ENCODE peak calls at places on chromosomes 13 and 19, in five cellular contexts. Y, C, W, T and X are unnamed samples.

GRCh38 chr19:7926727-7927604 is 1.0 kb upstream of the CTXN1 start:
- DNase-seq in C (no peak), T (no peak), Y (no peak), W (no peak), X (no peak)

GRCh38 chr13:27960362-27961226 is 8.5 kb downstream of the CDX2 start:
- DNase-seq in T (no peak), C (peak; percentile 35), Y (no peak), W (no peak), X (peak; percentile 23)

GRCh38 chr19:46299004-46299509 is 2.2 kb downstream of the HIF3A start:
- DNase-seq in W (peak; percentile 8), C (peak; percentile 98), T (no peak), Y (no peak), X (peak; percentile 73)

GRCh38 chr19:50896591-50897190 is 14.5 kb downstream of the KLK4 start:
- DNase-seq in W (no peak), C (no peak), T (no peak), Y (no peak), X (peak; percentile 84)

GRCh38 chr13:48818495-48818961 is 157.2 kb upstream of the FNDC3A start:
- DNase-seq in W (peak; percentile 96), T (no peak), C (no peak), Y (no peak), X (peak; percentile 91)

GRCh38 chr13:70723732-70724131 is 615.5 kb upstream of the KLHL1 start:
- DNase-seq in C (no peak), T (no peak), W (no peak), Y (no peak), X (no peak)

GRCh38 chr13:107251321-107251720 is 683.4 kb upstream of the ARGLU1 start:
- DNase-seq in T (no peak), Y (no peak), C (no peak), W (no peak), X (peak; percentile 2)

GRCh38 chr19:47226426-47227346 is 4.3 kb downstream of the BBC3 start:
- DNase-seq in C (peak; percentile 89), T (no peak), W (no peak), Y (no peak), X (peak; percentile 91)

GRCh38 chr19:45981350-45981749 is 7.7 kb upstream of the NOVA2 start:
- DNase-seq in C (no peak), T (no peak), W (no peak), Y (no peak), X (peak; percentile 43)

GRCh38 chr13:113544896-113545295 is 39.7 kb upstream of the TFDP1 start:
- DNase-seq in Y (no peak), T (no peak), W (no peak), C (no peak), X (no peak)

GRCh38 chr13:79423801-79424642 is 18.0 kb upstream of the RBM26 start:
- DNase-seq in Y (no peak), C (no peak), W (no peak), T (no peak), X (peak; percentile 34)

GRCh38 chr19:51439021-51439465 is 19.2 kb downstream of the SIGLEC8 start:
- DNase-seq in W (no peak), T (no peak), C (no peak), Y (no peak), X (peak; percentile 15)

GRCh38 chr13:76792680-76793334 is 93.4 kb downstream of the KCTD12 start:
- DNase-seq in T (no peak), W (no peak), C (no peak), Y (no peak), X (peak; percentile 55)

GRCh38 chr19:38145627-38146026 is 78.4 kb downstream of the DPF1 start:
- DNase-seq in W (no peak), T (no peak), C (no peak), Y (no peak), X (no peak)

GRCh38 chr13:73945871-73946270 is 188.3 kb downstream of the KLF12 start:
- DNase-seq in Y (no peak), C (peak; percentile 53), T (no peak), W (no peak), X (peak; percentile 12)

GRCh38 chr19:29247912-29248311 is 35.0 kb upstream of the UQCRFS1 start:
- DNase-seq in C (no peak), T (no peak), Y (no peak), W (no peak), X (no peak)

GRCh38 chr19:34366670-34367423 is 1.9 kb downstream of the GPI start:
- DNase-seq in Y (peak; percentile 11), T (no peak), C (no peak), W (peak; percentile 41), X (peak; percentile 60)

GRCh38 chr19:5206751-5207075 is 133.9 kb downstream of the PTPRS start:
- DNase-seq in W (no peak), C (no peak), T (no peak), Y (no peak), X (no peak)

GRCh38 chr19:872266-872951 is 12.9 kb downstream of the CFD start:
- DNase-seq in T (peak; percentile 81), Y (no peak), W (peak; percentile 52), C (peak; percentile 75), X (peak; percentile 44)

GRCh38 chr19:56840452-56841193 is at the start of the genes PEG3 and ZIM2:
- DNase-seq in C (peak; percentile 74), W (no peak), T (no peak), Y (no peak), X (peak; percentile 43)

GRCh38 chr19:44003461-44004134 is 841 bp downstream of the ZNF230 start:
- DNase-seq in C (no peak), T (no peak), W (no peak), Y (no peak), X (peak; percentile 11)

GRCh38 chr19:54307389-54307788 is 5.6 kb downstream of the LILRA5 start:
- DNase-seq in T (no peak), W (no peak), C (no peak), Y (no peak), X (no peak)

GRCh38 chr19:45068041-45068440 is 8.2 kb downstream of the ZNF296 start:
- DNase-seq in Y (no peak), T (no peak), C (no peak), W (no peak), X (no peak)

GRCh38 chr19:33486936-33487793 is 34.4 kb downstream of the PEPD start:
- DNase-seq in C (no peak), Y (no peak), T (no peak), W (no peak), X (no peak)

GRCh38 chr13:29991343-29991742 is 140.9 kb upstream of the UBL3 start:
- DNase-seq in Y (no peak), T (no peak), W (peak; percentile 91), C (no peak), X (peak; percentile 98)

GRCh38 chr19:12364391-12365093 is 941 bp downstream of the ZNF442 start:
- DNase-seq in Y (no peak), W (no peak), C (peak; percentile 15), T (no peak), X (peak; percentile 48)

GRCh38 chr13:28658539-28658795 is 463 bp upstream of the POMP start:
- DNase-seq in T (no peak), C (no peak), Y (no peak), W (no peak), X (no peak)

GRCh38 chr19:33900817-33901216 is 104.1 kb downstream of the KCTD15 start:
- DNase-seq in C (no peak), Y (no peak), T (no peak), W (no peak), X (no peak)

GRCh38 chr19:29758863-29759262 is 43.8 kb upstream of the C19orf12 start:
- DNase-seq in C (no peak), T (no peak), Y (no peak), W (no peak), X (no peak)

GRCh38 chr19:4327877-4328242 is 10.8 kb downstream of the STAP2 start:
- DNase-seq in Y (no peak), T (no peak), C (no peak), W (no peak), X (no peak)